ENCODE peak calls at places on chromosomes 6 and 20, in six cellular contexts. B is A172, C is NCI-H1092, Q is keratinocyte, H is stromal cell of bone marrow, V is Calu3. E is an unnamed sample.

GRCh38 chr6:125067552-125067951 is 86.0 kb upstream of the TPD52L1 start:
- DNase-seq in B (no peak), C (no peak), Q (no peak), H (no peak), V (no peak), E (no peak)

GRCh38 chr20:4794846-4795245 is 73.1 kb downstream of the PRND start:
- DNase-seq in B (no peak), C (no peak), Q (no peak), H (peak), V (no peak), E (no peak)

GRCh38 chr6:63975685-63976084 is 340.1 kb downstream of the PHF3 start:
- DNase-seq in B (no peak), C (no peak), Q (no peak), H (no peak), V (no peak), E (no peak)

GRCh38 chr6:77151241-77151640 is 312.1 kb downstream of the HTR1B start:
- DNase-seq in B (no peak), C (no peak), Q (no peak), H (no peak), V (no peak), E (no peak)

GRCh38 chr20:18307301-18307700 is 19.0 kb downstream of the ZNF133 start:
- DNase-seq in B (no peak), C (no peak), Q (no peak), H (no peak), V (no peak), E (no peak)

GRCh38 chr6:26613201-26613600 is 16.4 kb downstream of the ABT1 start:
- DNase-seq in B (no peak), C (no peak), Q (no peak), H (no peak), V (no peak), E (no peak)

GRCh38 chr6:396126-396520 is 4.6 kb downstream of the IRF4 start:
- DNase-seq in B (no peak), C (no peak), Q (no peak), H (no peak), V (no peak), E (no peak)

GRCh38 chr20:50632701-50633100 is 58.6 kb downstream of the RIPOR3 start:
- DNase-seq in B (no peak), C (no peak), Q (no peak), H (no peak), V (no peak), E (no peak)

GRCh38 chr20:4227085-4227821 is 211.9 kb upstream of the RNF24 start:
- DNase-seq in B (peak), C (no peak), Q (no peak), H (peak), V (peak), E (no peak)

GRCh38 chr20:44566018-44566417 is 16.4 kb upstream of the PKIG start:
- DNase-seq in B (no peak), C (no peak), Q (no peak), H (no peak), V (no peak), E (no peak)

GRCh38 chr6:163355471-163355991 is 59.0 kb upstream of the QKI start:
- DNase-seq in B (peak), C (no peak), Q (no peak), H (peak), V (peak), E (no peak)

GRCh38 chr6:130119211-130119610 is 100.8 kb downstream of the L3MBTL3 start:
- DNase-seq in B (no peak), C (no peak), Q (no peak), H (no peak), V (no peak), E (no peak)

GRCh38 chr6:12064538-12064937 is 52.4 kb downstream of the HIVEP1 start:
- DNase-seq in B (no peak), C (no peak), Q (no peak), H (no peak), V (no peak), E (no peak)

GRCh38 chr6:147372806-147373205 is 135.7 kb upstream of the SAMD5 start:
- DNase-seq in B (no peak), C (no peak), Q (no peak), H (no peak), V (no peak), E (no peak)

GRCh38 chr20:41889125-41889870 is 271.1 kb upstream of the CHD6 start:
- DNase-seq in B (no peak), C (no peak), Q (no peak), H (no peak), V (peak), E (no peak)

GRCh38 chr20:23086931-23087411 is 847 bp upstream of the CD93 start:
- DNase-seq in B (no peak), C (no peak), Q (no peak), H (no peak), V (no peak), E (peak)

GRCh38 chr6:119739776-119740175 is 390.2 kb upstream of the MAN1A1 start:
- DNase-seq in B (no peak), C (no peak), Q (no peak), H (no peak), V (no peak), E (no peak)

GRCh38 chr6:85569323-85569722 is 24.3 kb downstream of the SNX14 start:
- DNase-seq in B (peak), C (no peak), Q (no peak), H (no peak), V (no peak), E (no peak)

GRCh38 chr6:13733178-13733851 is 21.7 kb upstream of the RANBP9 start:
- DNase-seq in B (peak), C (no peak), Q (no peak), H (peak), V (peak), E (peak)

GRCh38 chr6:161956082-161956481 is 682.2 kb upstream of the AGPAT4 start:
- DNase-seq in B (no peak), C (no peak), Q (no peak), H (no peak), V (no peak), E (no peak)

GRCh38 chr6:52893221-52893620 is 16.3 kb downstream of the GSTA3 start:
- DNase-seq in B (no peak), C (no peak), Q (no peak), H (no peak), V (no peak), E (no peak)

GRCh38 chr6:52399511-52400315 is 20.4 kb upstream of the EFHC1 start:
- DNase-seq in B (peak), C (peak), Q (no peak), H (no peak), V (peak), E (peak)

GRCh38 chr6:111600588-111601440 is 4.9 kb downstream of the TRAF3IP2 start:
- DNase-seq in B (no peak), C (no peak), Q (no peak), H (no peak), V (no peak), E (no peak)

E was measured in transverse colon.